ENCODE peak calls at places on chromosomes 4 and X, in eight cellular contexts. Z is RWPE2, W is breast epithelium, B is AG09309, E is ascending aorta, F is keratinocyte, A is epithelial cell of esophagus, T is GM06990. M is an unnamed sample.

GRCh38 chr4:171846232-171846631 is 33.0 kb downstream of the GALNTL6 start:
- DNase-seq in E (no peak), T (no peak), Z (no peak), W (no peak), F (no peak), B (no peak), A (peak), M (peak)

GRCh38 chr4:2284934-2285664 is 23.2 kb upstream of the MXD4 start:
- DNase-seq in W (no peak), B (peak), F (no peak), A (no peak), Z (no peak), T (no peak), E (peak), M (peak)

GRCh38 chr4:8580321-8581093 is at the start of gene GPR78:
- DNase-seq in F (no peak), T (peak), B (no peak), A (peak), E (no peak), Z (peak), W (no peak), M (peak)

GRCh38 chr4:176205299-176205698 is 9.9 kb upstream of the SPATA4 start:
- DNase-seq in F (no peak), E (no peak), A (no peak), B (no peak), Z (no peak), T (no peak), W (no peak), M (no peak)

GRCh38 chr4:7103599-7104365 is 35.9 kb upstream of the GRPEL1 start:
- DNase-seq in A (no peak), T (no peak), W (no peak), F (no peak), Z (no peak), E (peak), B (no peak), M (no peak)

GRCh38 chr4:102501176-102501634 is at the start of gene NFKB1:
- DNase-seq in B (peak), E (peak), T (peak), Z (peak), W (peak), F (no peak), A (peak), M (peak)

GRCh38 chr4:94455081-94455480 is 3.3 kb downstream of the PDLIM5 start:
- DNase-seq in Z (no peak), A (peak), T (no peak), B (peak), F (no peak), W (peak), E (peak), M (peak)

GRCh38 chr4:53584658-53585057 is 6.6 kb downstream of the LNX1 start:
- DNase-seq in W (no peak), Z (no peak), B (no peak), E (no peak), A (no peak), F (no peak), T (no peak), M (no peak)

GRCh38 chr4:175671491-175671934 is 140.6 kb downstream of the GPM6A start:
- DNase-seq in T (peak), W (no peak), A (peak), E (no peak), F (no peak), Z (no peak), B (no peak), M (no peak)

GRCh38 chr4:40912455-40913055 is 162.8 kb downstream of the NSUN7 start:
- DNase-seq in A (peak), T (no peak), W (no peak), B (no peak), F (no peak), E (no peak), Z (no peak), M (peak)

GRCh38 chrX:14673764-14674163 is 144.4 kb downstream of the GLRA2 start:
- DNase-seq in Z (peak), T (peak), E (no peak), B (peak), A (peak), F (peak), W (no peak), M (peak)

GRCh38 chrX:155056877-155057792 is 13.8 kb downstream of the CMC4 start:
- DNase-seq in F (peak), T (peak), W (peak), B (peak), E (no peak), Z (no peak), A (peak), M (peak)

GRCh38 chrX:45515262-45516215 is 314.9 kb upstream of the DIPK2B start:
- DNase-seq in T (no peak), Z (peak), W (peak), B (peak), A (peak), E (peak), F (peak), M (peak)

GRCh38 chrX:1242901-1243402 is 25.7 kb upstream of the CSF2RA start:
- DNase-seq in T (peak), B (no peak), F (no peak), Z (peak), W (no peak), A (peak), E (no peak), M (peak)

GRCh38 chrX:108601276-108601675 is 135.1 kb downstream of the IRS4 start:
- DNase-seq in T (no peak), F (no peak), W (no peak), Z (no peak), B (no peak), E (no peak), A (no peak), M (no peak)

GRCh38 chr4:112522389-112522788 is 6.4 kb upstream of the NEUROG2 start:
- DNase-seq in F (no peak), T (no peak), A (no peak), W (no peak), Z (no peak), B (no peak), E (no peak), M (no peak)

GRCh38 chr4:152715076-152715475 is 35.3 kb upstream of the TMEM154 start:
- DNase-seq in W (no peak), T (no peak), A (no peak), F (no peak), E (no peak), Z (no peak), B (no peak), M (no peak)

GRCh38 chr4:90419124-90419711 is 292.0 kb downstream of the CCSER1 start:
- DNase-seq in T (no peak), W (no peak), A (peak), B (no peak), F (no peak), Z (no peak), E (no peak), M (peak)

GRCh38 chr4:113383111-113383785 is 333.8 kb downstream of the ANK2 start:
- DNase-seq in T (no peak), F (no peak), W (no peak), E (no peak), A (no peak), B (peak), Z (no peak), M (peak)

GRCh38 chrX:25016361-25016671 is 551 bp upstream of the ARX start:
- DNase-seq in Z (no peak), W (no peak), T (no peak), F (no peak), E (no peak), B (no peak), A (no peak), M (no peak)
- H3K4me3 ChIP-seq in Z (no peak), W (no peak), T (no peak), F (no peak), E (no peak), B (no peak), A (no peak), M (no peak)

DNA sequence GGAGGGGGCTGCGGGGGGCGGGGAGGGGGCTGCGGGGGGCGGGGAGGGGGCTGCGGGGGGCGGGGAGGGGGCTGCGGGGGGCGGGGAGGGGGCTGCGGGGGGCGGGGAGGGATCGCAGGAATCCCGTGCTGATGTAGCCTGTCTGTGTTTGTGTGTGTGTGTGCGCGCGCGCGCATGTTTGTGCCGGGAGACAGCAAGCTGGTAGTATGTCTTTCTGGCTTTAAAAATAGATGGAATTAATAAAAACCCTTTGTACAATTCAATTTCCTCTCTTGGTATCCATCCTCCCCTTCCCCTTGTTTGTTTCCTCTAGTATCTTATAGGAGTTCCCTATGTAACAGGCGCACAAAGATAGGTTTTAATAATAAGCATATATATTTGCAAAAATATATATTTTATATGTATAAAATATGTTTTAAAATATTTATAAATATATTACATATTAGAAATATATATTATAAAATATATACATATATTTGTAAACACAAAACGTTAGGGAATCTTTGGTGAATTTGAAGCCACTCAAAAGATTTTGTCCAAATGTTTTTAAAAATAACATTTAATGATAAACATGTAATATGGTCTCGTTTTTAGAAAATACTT is 782 bp downstream of the ARHGAP24 start:
- DNase-seq in E (no peak), T (no peak), F (no peak), B (no peak), W (no peak), Z (no peak), A (peak), M (peak)
- H3K4me3 ChIP-seq in E (peak), T (peak), F (peak), B (peak), W (peak), Z (peak), A (peak), M (peak)

DNA sequence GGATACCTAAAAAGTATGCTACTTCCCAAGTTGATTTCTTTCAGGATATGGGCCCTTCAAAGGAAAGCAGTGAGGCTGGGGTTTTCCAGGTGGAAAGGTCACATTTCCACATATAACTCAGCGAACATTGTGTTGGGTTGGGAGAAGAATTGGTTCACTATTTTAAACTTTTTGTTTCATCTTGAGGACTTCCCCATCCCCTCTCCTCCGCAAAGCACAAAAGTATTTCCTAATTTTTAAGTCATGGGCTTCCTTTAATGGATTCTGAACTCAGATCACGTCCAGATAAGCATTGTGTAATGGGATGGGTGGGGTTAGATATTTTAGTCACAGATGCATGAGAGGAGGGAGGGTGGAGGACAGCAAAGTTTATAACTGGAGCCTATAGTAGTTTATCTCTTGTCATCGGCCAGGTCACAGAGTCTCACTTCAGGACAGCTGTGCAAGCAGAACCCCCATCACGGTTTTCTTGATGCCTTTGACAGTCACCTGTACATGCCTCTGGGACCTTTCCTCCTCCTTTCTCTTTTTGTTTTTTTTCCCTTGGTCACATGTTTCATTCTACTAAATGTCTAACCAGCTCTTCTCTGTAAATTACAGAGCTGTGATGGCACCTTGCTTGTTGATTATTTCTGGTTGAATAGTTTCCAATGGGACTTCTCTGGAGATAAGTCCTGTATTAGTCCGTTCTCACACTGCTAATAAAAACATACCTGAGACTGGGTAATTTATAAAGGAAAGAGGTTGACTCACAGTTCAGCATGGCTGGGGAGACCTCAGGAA is 115.4 kb downstream of the PTTG2 start:
- DNase-seq in T (no peak), Z (no peak), A (peak), E (no peak), F (no peak), B (no peak), W (no peak), M (peak)
- H3K4me3 ChIP-seq in T (no peak), Z (no peak), A (no peak), E (no peak), F (no peak), B (no peak), W (no peak), M (peak)

GRCh38 chrX:21757960-21758359 is at the start of gene SMPX:
- DNase-seq in F (no peak), B (no peak), A (no peak), E (no peak), Z (no peak), T (no peak), W (no peak), M (no peak)
- H3K4me3 ChIP-seq in F (no peak), B (no peak), A (no peak), E (no peak), Z (no peak), T (no peak), W (no peak), M (no peak)

DNA sequence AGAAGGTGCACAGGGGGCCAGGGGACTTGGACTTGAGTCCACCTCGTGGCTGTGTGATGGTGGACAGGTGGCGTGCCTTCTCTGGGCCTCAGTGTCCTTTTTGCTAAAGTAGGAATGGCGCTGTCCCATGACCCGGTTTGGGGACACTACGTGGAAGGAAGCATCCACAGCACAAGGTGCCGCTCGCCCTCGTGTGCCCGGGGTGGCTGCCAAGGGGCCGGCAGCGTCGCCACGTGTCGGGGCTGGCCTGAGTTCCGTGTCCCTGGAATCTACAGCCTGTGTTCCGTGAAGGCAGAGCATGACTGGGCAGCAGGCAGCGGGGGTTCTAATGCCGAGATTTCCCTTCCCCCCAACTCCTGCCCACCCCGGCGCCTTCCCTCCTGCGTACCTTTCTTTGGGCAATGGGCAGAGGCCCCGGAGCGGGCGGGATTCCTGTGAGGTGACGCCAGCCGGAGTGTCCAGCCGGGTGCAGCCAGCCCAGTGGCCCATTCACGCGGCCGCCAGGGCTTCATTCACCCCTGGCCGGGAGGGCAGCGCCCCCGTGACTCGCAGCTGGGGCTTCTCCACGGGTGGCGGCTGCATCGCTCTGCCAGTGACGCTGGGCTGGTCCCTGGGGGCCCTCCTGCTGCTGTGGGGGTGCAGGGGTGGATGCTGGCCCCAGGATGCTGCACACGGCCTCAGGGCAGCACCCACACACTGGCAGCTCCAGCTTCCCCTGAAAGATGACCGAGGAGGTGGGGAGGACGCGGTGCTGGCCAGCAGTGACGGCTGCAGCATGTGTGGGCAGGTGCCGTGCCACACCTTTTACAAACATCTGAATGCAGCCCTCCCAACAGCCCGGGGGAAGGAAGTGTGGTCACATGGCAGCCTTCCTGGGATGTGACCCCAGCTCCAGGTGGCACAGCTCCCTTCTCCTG is 21.2 kb downstream of the DOK7 start:
- DNase-seq in Z (peak), B (no peak), F (peak), W (peak), E (peak), T (peak), A (peak), M (peak)
- H3K4me3 ChIP-seq in Z (peak), B (no peak), F (peak), W (no peak), E (no peak), T (no peak), A (no peak), M (no peak)

GRCh38 chrX:73916931-73917657 is 354.1 kb downstream of the CHIC1 start:
- DNase-seq in B (peak), F (peak), W (no peak), Z (no peak), T (no peak), A (peak), E (no peak), M (peak)
- H3K4me3 ChIP-seq in B (no peak), F (no peak), W (no peak), Z (no peak), T (no peak), A (no peak), E (no peak), M (peak)

GRCh38 chr4:76984127-76984526 is 34.6 kb downstream of the SEPTIN11 start:
- DNase-seq in Z (no peak), W (no peak), E (no peak), T (peak), F (no peak), A (peak), B (no peak), M (peak)

GRCh38 chr4:76980280-76980679 is 30.7 kb downstream of the SEPTIN11 start:
- DNase-seq in F (no peak), B (no peak), W (no peak), T (no peak), Z (no peak), E (no peak), A (no peak), M (no peak)

GRCh38 chr4:76984788-76985211 is 35.2 kb downstream of the SEPTIN11 start:
- DNase-seq in Z (no peak), F (no peak), T (no peak), B (peak), W (peak), A (peak), E (peak), M (peak)

GRCh38 chr4:76981649-76982048 is 32.1 kb downstream of the SEPTIN11 start:
- DNase-seq in A (no peak), W (no peak), T (no peak), B (no peak), E (no peak), F (no peak), Z (no peak), M (peak)

GRCh38 chr4:76982638-76983579 is 33.4 kb downstream of the SEPTIN11 start:
- DNase-seq in Z (no peak), T (no peak), E (no peak), A (no peak), B (no peak), F (no peak), W (no peak), M (peak)
- H3K4me3 ChIP-seq in Z (no peak), T (no peak), E (no peak), A (no peak), B (no peak), F (no peak), W (no peak), M (no peak)

DNA sequence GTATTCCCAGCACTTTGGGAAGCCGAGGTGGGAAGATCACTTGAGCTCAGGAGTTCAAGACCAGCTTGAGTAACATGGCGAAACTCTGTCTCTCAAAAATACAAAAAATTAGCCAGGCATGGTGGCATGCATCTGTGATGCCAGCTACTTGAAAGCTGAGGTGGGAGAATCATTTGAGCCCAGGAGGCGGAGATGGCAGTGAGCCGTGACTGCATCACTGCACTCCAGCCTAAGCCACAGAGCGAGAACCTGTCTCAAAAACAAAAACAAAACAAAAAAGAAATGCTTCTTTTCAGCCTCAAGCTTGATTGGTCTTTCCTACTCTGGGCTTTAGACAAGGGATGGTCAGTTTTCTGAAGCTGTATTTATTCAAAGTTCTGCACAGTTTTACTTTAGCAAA is 15.8 kb upstream of the DHRSX start:
- DNase-seq in E (no peak), Z (no peak), B (no peak), A (no peak), T (peak), W (no peak), F (no peak), M (no peak)
- H3K4me3 ChIP-seq in E (no peak), Z (no peak), B (no peak), A (no peak), T (peak), W (no peak), F (no peak), M (no peak)

GRCh38 chr4:109803924-109804571 is 2.2 kb upstream of the CFI start:
- DNase-seq in B (peak), T (no peak), Z (no peak), W (no peak), F (no peak), A (peak), E (no peak), M (peak)

GRCh38 chr4:109798866-109799265 is 2.9 kb downstream of the CFI start:
- DNase-seq in A (no peak), B (no peak), F (no peak), W (no peak), E (no peak), T (no peak), Z (no peak), M (no peak)

GRCh38 chr4:109801099-109801789 is 555 bp downstream of the CFI start:
- DNase-seq in E (no peak), W (no peak), B (no peak), F (no peak), A (no peak), Z (no peak), T (no peak), M (no peak)

DNA sequence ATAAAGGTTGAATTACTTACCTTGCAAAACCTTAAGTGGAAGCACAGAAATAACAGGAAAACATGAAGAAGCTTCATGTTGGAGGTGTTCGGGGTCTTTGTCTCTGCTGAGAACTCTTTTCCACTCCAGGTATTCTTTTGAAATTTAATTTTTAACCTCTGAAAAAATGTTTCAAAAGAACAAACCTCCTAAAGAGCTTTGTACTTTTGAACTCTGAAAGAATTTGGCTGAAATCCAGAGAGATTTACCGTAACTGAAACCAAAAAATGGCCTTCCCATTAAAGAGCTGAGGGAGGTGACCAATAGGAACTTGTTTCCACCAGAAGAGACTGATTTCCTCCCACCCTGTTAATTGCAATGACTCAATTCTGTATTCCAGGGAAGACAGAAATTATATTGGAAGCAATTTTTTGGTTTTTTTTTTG is at the start of gene CFI:
- DNase-seq in B (peak), F (no peak), W (no peak), Z (no peak), E (no peak), A (peak), T (no peak), M (peak)
- H3K4me3 ChIP-seq in B (no peak), F (no peak), W (peak), Z (no peak), E (no peak), A (no peak), T (no peak), M (peak)